ENCODE peak calls at places on chromosomes 5 and 9, in four cellular contexts. K, D, I and W are unnamed samples.

GRCh38 chr5:170070556-170071412 is 34.9 kb upstream of the FOXI1 start:
- DNase-seq in D (no peak), K (no peak), I (peak; percentile 78), W (no peak)

GRCh38 chr9:129336601-129337286 is 158.7 kb upstream of the IER5L start:
- DNase-seq in K (no peak), D (peak; percentile 67), I (peak; percentile 61), W (no peak)

GRCh38 chr5:142087920-142088679 is 20.5 kb upstream of the NDFIP1 start:
- DNase-seq in K (no peak), I (peak; percentile 69), D (no peak), W (no peak)

GRCh38 chr5:127844631-127845030 is 141.4 kb downstream of the CCDC192 start:
- DNase-seq in I (no peak), D (peak; percentile 69), K (no peak), W (no peak)

GRCh38 chr5:149153751-149154610 is 12.7 kb downstream of the ABLIM3 start:
- DNase-seq in K (no peak), D (no peak), I (no peak), W (no peak)

GRCh38 chr5:98700730-98701129 is 72.7 kb upstream of the RGMB start:
- DNase-seq in K (no peak), I (no peak), D (no peak), W (no peak)

GRCh38 chr5:89374144-89374784 is 491.3 kb upstream of the MEF2C start:
- DNase-seq in D (no peak), I (no peak), K (no peak), W (no peak)

GRCh38 chr5:163460562-163461176 is at the start of gene HMMR:
- DNase-seq in I (peak; percentile 29), D (no peak), K (no peak), W (no peak)

GRCh38 chr9:68515304-68516017 is 25.2 kb downstream of the TMEM252 start:
- DNase-seq in K (no peak), D (peak; percentile 32), I (no peak), W (no peak)

GRCh38 chr5:79774171-79774854 is 84.7 kb downstream of the CMYA5 start:
- DNase-seq in I (peak; percentile 38), K (no peak), D (no peak), W (no peak)

GRCh38 chr5:103464801-103465484 is 97.6 kb downstream of the NUDT12 start:
- DNase-seq in D (no peak), I (no peak), K (no peak), W (no peak)

GRCh38 chr5:57532513-57533497 is 50.2 kb upstream of the ACTBL2 start:
- DNase-seq in K (no peak), D (no peak), I (no peak), W (no peak)

GRCh38 chr5:141558150-141558549 is 60.6 kb downstream of the DIAPH1 start:
- DNase-seq in D (no peak), I (no peak), K (no peak), W (no peak)

GRCh38 chr9:100366121-100366520 is 13.4 kb upstream of the TEX10 start:
- DNase-seq in I (no peak), K (no peak), D (no peak), W (no peak)

GRCh38 chr9:78406146-78406545 is 109.2 kb downstream of the PSAT1 start:
- DNase-seq in D (no peak), K (no peak), I (no peak), W (no peak)

GRCh38 chr5:39209924-39210323 is 9.4 kb downstream of the FYB1 start:
- DNase-seq in I (no peak), K (peak; percentile 76), D (peak; percentile 43), W (no peak)

GRCh38 chr5:125587631-125588030 is 835.6 kb upstream of the GRAMD2B start:
- DNase-seq in K (no peak), I (no peak), D (no peak), W (no peak)

GRCh38 chr9:96553070-96553469 is 66.6 kb downstream of the CDC14B start:
- DNase-seq in I (no peak), K (no peak), D (no peak), W (no peak)

GRCh38 chr5:4028384-4028783 is 432.8 kb downstream of the IRX1 start:
- DNase-seq in D (no peak), K (no peak), I (no peak), W (no peak)

GRCh38 chr5:151082976-151083651 is 2.3 kb upstream of the TNIP1 start:
- DNase-seq in K (no peak), I (no peak), D (peak; percentile 69), W (no peak)

GRCh38 chr5:8756498-8757084 is 789.3 kb downstream of the SEMA5A start:
- DNase-seq in I (peak; percentile 51), D (no peak), K (no peak), W (no peak)

GRCh38 chr9:94916956-94917355 is 190.5 kb downstream of the AOPEP start:
- DNase-seq in D (no peak), I (no peak), K (no peak), W (no peak)

GRCh38 chr5:110088676-110089436 is 399.1 kb downstream of the MAN2A1 start:
- DNase-seq in I (no peak), D (no peak), K (no peak), W (no peak)

GRCh38 chr5:36696059-36696673 is 89.8 kb downstream of the SLC1A3 start:
- DNase-seq in I (peak; percentile 77), D (peak; percentile 58), K (no peak), W (no peak)